ENCODE peak calls at places on chromosomes 3 and 15, in five cellular contexts. B is M059J, I is ELR, K is DMS79 treated with DMSO at 0.1 percent for 48 hours, H is ovary. F is an unnamed sample.
A peak's percentile ranks its signal among the peaks of the same experiment; 100 is the strongest.

GRCh38 chr15:76844096-76844495 is 61.0 kb downstream of the SCAPER start:
- DNase-seq in B (peak; percentile 7), K (no peak), I (peak; percentile 28), H (no peak), F (no peak)

GRCh38 chr15:90033006-90033405 is 31.9 kb downstream of the ZNF710 start:
- DNase-seq in I (no peak), H (no peak), B (no peak), K (no peak), F (no peak)

GRCh38 chr3:38098376-38098723 is 38.6 kb downstream of the ACAA1 start:
- DNase-seq in K (no peak), H (no peak), I (no peak), B (no peak), F (no peak)

GRCh38 chr3:182485306-182485705 is 308.0 kb upstream of the ATP11B start:
- DNase-seq in B (no peak), H (no peak), I (no peak), K (no peak), F (no peak)

GRCh38 chr3:53719796-53720195 is 126.4 kb downstream of the CHDH start:
- DNase-seq in B (no peak), K (no peak), H (no peak), I (no peak), F (no peak)

GRCh38 chr15:58378241-58379085 is 53.3 kb upstream of the LIPC start:
- DNase-seq in B (peak; percentile 30), H (no peak), K (peak; percentile 76), I (peak; percentile 36), F (no peak)

GRCh38 chr3:47082519-47082918 is 81.4 kb downstream of the SETD2 start:
- DNase-seq in H (no peak), I (peak; percentile 80), B (peak; percentile 54), K (no peak), F (no peak)

GRCh38 chr15:94110476-94111130 is 120.8 kb upstream of the MCTP2 start:
- DNase-seq in B (no peak), K (no peak), I (no peak), H (no peak), F (no peak)

GRCh38 chr15:59366368-59367021 is 6.2 kb downstream of the MYO1E start:
- DNase-seq in I (peak; percentile 40), B (no peak), K (no peak), H (no peak), F (no peak)

GRCh38 chr3:27467545-27467944 is 16.6 kb downstream of the SLC4A7 start:
- DNase-seq in I (peak; percentile 62), H (no peak), B (peak; percentile 27), K (no peak), F (no peak)

GRCh38 chr15:92043283-92043682 is 189.8 kb downstream of the SLCO3A1 start:
- DNase-seq in I (no peak), H (no peak), K (no peak), B (no peak), F (no peak)

GRCh38 chr3:185649414-185649813 is 63.3 kb downstream of the SENP2 start:
- DNase-seq in I (peak; percentile 33), H (no peak), B (no peak), K (no peak), F (no peak)

GRCh38 chr15:35559683-35560082 is 13.7 kb upstream of the DPH6 start:
- DNase-seq in K (no peak), H (no peak), I (no peak), B (no peak), F (no peak)

GRCh38 chr15:99052205-99052604 is 44.6 kb upstream of the PGPEP1L start:
- DNase-seq in B (no peak), K (no peak), H (no peak), I (no peak), F (no peak)

GRCh38 chr15:28913171-28913765 is 27.5 kb downstream of the APBA2 start:
- DNase-seq in B (peak; percentile 38), H (no peak), K (no peak), I (peak; percentile 37), F (no peak)

GRCh38 chr15:58249646-58250312 is 111.6 kb downstream of the AQP9 start:
- DNase-seq in H (no peak), B (no peak), I (no peak), K (no peak), F (no peak)

F was measured in ureter.